ENCODE peak calls at places on chromosomes 5 and 9, in four cellular contexts. G is HepG2, Z is endothelial cell of umbilical vein, W is neuronal stem cell. X is an unnamed sample.

GRCh38 chr5:1421521-1422341 is 23.5 kb downstream of the SLC6A3 start:
- DNase-seq in G (no peak), Z (no peak), W (no peak), X (no peak)

GRCh38 chr5:61599370-61600140 is 267.5 kb downstream of the ZSWIM6 start:
- DNase-seq in G (peak; percentile 7), Z (peak; percentile 10), W (no peak), X (no peak)

GRCh38 chr5:140202078-140202477 is 27.1 kb downstream of the CYSTM1 start:
- DNase-seq in G (no peak), Z (no peak), W (no peak), X (peak; percentile 24)

GRCh38 chr5:148799737-148800527 is 26.5 kb upstream of the ADRB2 start:
- DNase-seq in G (no peak), Z (no peak), W (no peak), X (no peak)

GRCh38 chr5:138408023-138408422 is 30.8 kb upstream of the REEP2 start:
- DNase-seq in G (no peak), Z (no peak), W (no peak), X (no peak)

GRCh38 chr5:34684980-34685352 is 28.8 kb downstream of the RAI14 start:
- DNase-seq in G (no peak), Z (no peak), W (no peak), X (no peak)

GRCh38 chr5:100641833-100642232 is 106.7 kb downstream of the FAM174A start:
- DNase-seq in G (no peak), Z (no peak), W (no peak), X (no peak)

GRCh38 chr9:22107202-22107601 is 98.1 kb upstream of the CDKN2B start:
- DNase-seq in G (no peak), Z (no peak), W (no peak), X (peak; percentile 92)

GRCh38 chr5:122831984-122832383 is 13.4 kb upstream of the SNX24 start:
- DNase-seq in G (no peak), Z (no peak), W (no peak), X (no peak)

GRCh38 chr9:126235844-126236243 is 90.8 kb upstream of the MVB12B start:
- DNase-seq in G (no peak), Z (no peak), W (no peak), X (no peak)

GRCh38 chr9:131545786-131546335 is 538 bp downstream of the PRRT1B start:
- DNase-seq in G (no peak), Z (no peak), W (no peak), X (no peak)

GRCh38 chr5:134100283-134101011 is 14.0 kb upstream of the TCF7 start:
- DNase-seq in G (no peak), Z (no peak), W (no peak), X (peak; percentile 93)

GRCh38 chr5:116068028-116068632 is 16.7 kb upstream of the COMMD10 start:
- DNase-seq in G (peak; percentile 44), Z (peak; percentile 61), W (peak; percentile 48), X (peak; percentile 14)

DNA sequence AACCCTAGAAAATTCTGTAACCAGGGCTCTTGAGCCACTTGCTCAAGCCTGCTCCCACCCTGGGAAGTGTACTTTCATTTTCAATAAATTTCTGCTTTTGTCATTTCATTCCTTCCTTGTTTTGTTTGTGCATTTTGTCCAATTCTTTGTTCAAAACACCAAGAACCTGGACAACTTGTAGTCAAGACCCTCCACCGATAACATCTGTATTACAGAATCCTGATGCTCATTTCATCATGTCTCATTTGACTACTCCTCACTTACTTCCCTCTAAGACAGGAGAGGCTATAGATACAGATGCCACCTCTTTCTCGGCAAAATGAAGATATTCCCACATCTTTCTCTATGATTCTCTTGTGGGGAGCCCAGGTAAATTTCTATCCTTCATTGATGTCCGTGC is 183.5 kb downstream of the TMEM232 start:
- DNase-seq in G (no peak), Z (no peak), W (no peak), X (no peak)
- H3K9ac ChIP-seq in G (no peak overlapping the region), Z (no peak overlapping the region), W (no peak overlapping the region), X (no peak overlapping the region)

GRCh38 chr5:156641690-156642089 is 208.4 kb upstream of the PPP1R2B start:
- DNase-seq in G (no peak), Z (no peak), W (no peak), X (no peak)
- H3K9ac ChIP-seq in G (no peak overlapping the region), Z (no peak overlapping the region), W (no peak overlapping the region), X (no peak overlapping the region)

GRCh38 chr9:36100532-36100931 is 36.0 kb upstream of the GLIPR2 start:
- DNase-seq in G (no peak), Z (no peak), W (peak; percentile 12), X (no peak)
- H3K9ac ChIP-seq in G (no peak overlapping the region), Z (no peak overlapping the region), W (no peak overlapping the region), X (no peak overlapping the region)

GRCh38 chr9:109771796-109772525 is 8.0 kb upstream of the PALM2AKAP2 start:
- DNase-seq in G (no peak), Z (no peak), W (no peak), X (no peak)
- H3K9ac ChIP-seq in G (no peak overlapping the region), Z (no peak overlapping the region), W (no peak overlapping the region), X (no peak overlapping the region)